ENCODE peak calls at places on chromosome 18, in six cellular contexts. One of them, this sample, is unnamed.

GRCh38 chr18:57803119-57803969 is at the start of gene ATP8B1:
- DNase-seq in A172: peak
- DNase-seq in stimulated activated CD8-positive, alpha-beta memory T cell treated with anti-CD3 and anti-CD28 coated beads, Interleukin-2, amount 100 ng/mL, for 48 hours: no peak
- DNase-seq in right atrium auricular region: peak
- DNase-seq in C1 segment of cervical spinal cord: no peak
- DNase-seq in activated naive CD4-positive, alpha-beta T cell treated with anti-CD3 and anti-CD28 coated beads for 36 hours: no peak
- DNase-seq in this sample: peak

GRCh38 chr18:10114727-10115463 is 201.1 kb downstream of the VAPA start:
- DNase-seq in A172: no peak
- DNase-seq in stimulated activated CD8-positive, alpha-beta memory T cell treated with anti-CD3 and anti-CD28 coated beads, Interleukin-2, amount 100 ng/mL, for 48 hours: no peak
- DNase-seq in right atrium auricular region: no peak
- DNase-seq in C1 segment of cervical spinal cord: no peak
- DNase-seq in activated naive CD4-positive, alpha-beta T cell treated with anti-CD3 and anti-CD28 coated beads for 36 hours: no peak
- DNase-seq in this sample: no peak

GRCh38 chr18:30712383-30712782 is 330.2 kb downstream of the DSC3 start:
- DNase-seq in A172: no peak
- DNase-seq in stimulated activated CD8-positive, alpha-beta memory T cell treated with anti-CD3 and anti-CD28 coated beads, Interleukin-2, amount 100 ng/mL, for 48 hours: no peak
- DNase-seq in right atrium auricular region: no peak
- DNase-seq in C1 segment of cervical spinal cord: no peak
- DNase-seq in activated naive CD4-positive, alpha-beta T cell treated with anti-CD3 and anti-CD28 coated beads for 36 hours: no peak
- DNase-seq in this sample: no peak

GRCh38 chr18:62486290-62486964 is 36.4 kb upstream of the ZCCHC2 start:
- DNase-seq in A172: peak
- DNase-seq in stimulated activated CD8-positive, alpha-beta memory T cell treated with anti-CD3 and anti-CD28 coated beads, Interleukin-2, amount 100 ng/mL, for 48 hours: peak
- DNase-seq in right atrium auricular region: no peak
- DNase-seq in C1 segment of cervical spinal cord: no peak
- DNase-seq in activated naive CD4-positive, alpha-beta T cell treated with anti-CD3 and anti-CD28 coated beads for 36 hours: peak
- DNase-seq in this sample: peak

GRCh38 chr18:26804474-26804873 is 61.0 kb downstream of the AQP4 start:
- DNase-seq in A172: no peak
- DNase-seq in stimulated activated CD8-positive, alpha-beta memory T cell treated with anti-CD3 and anti-CD28 coated beads, Interleukin-2, amount 100 ng/mL, for 48 hours: no peak
- DNase-seq in right atrium auricular region: no peak
- DNase-seq in C1 segment of cervical spinal cord: no peak
- DNase-seq in activated naive CD4-positive, alpha-beta T cell treated with anti-CD3 and anti-CD28 coated beads for 36 hours: no peak
- DNase-seq in this sample: no peak

GRCh38 chr18:8037296-8037695 is 470.2 kb downstream of the PTPRM start:
- DNase-seq in A172: no peak
- DNase-seq in stimulated activated CD8-positive, alpha-beta memory T cell treated with anti-CD3 and anti-CD28 coated beads, Interleukin-2, amount 100 ng/mL, for 48 hours: no peak
- DNase-seq in right atrium auricular region: no peak
- DNase-seq in C1 segment of cervical spinal cord: no peak
- DNase-seq in activated naive CD4-positive, alpha-beta T cell treated with anti-CD3 and anti-CD28 coated beads for 36 hours: no peak
- DNase-seq in this sample: no peak

GRCh38 chr18:2699001-2699400 is 43.5 kb downstream of the SMCHD1 start:
- DNase-seq in A172: no peak
- DNase-seq in stimulated activated CD8-positive, alpha-beta memory T cell treated with anti-CD3 and anti-CD28 coated beads, Interleukin-2, amount 100 ng/mL, for 48 hours: no peak
- DNase-seq in right atrium auricular region: no peak
- DNase-seq in C1 segment of cervical spinal cord: no peak
- DNase-seq in activated naive CD4-positive, alpha-beta T cell treated with anti-CD3 and anti-CD28 coated beads for 36 hours: no peak
- DNase-seq in this sample: no peak

GRCh38 chr18:9683418-9684396 is 24.4 kb upstream of the RAB31 start:
- DNase-seq in A172: peak
- DNase-seq in stimulated activated CD8-positive, alpha-beta memory T cell treated with anti-CD3 and anti-CD28 coated beads, Interleukin-2, amount 100 ng/mL, for 48 hours: no peak
- DNase-seq in right atrium auricular region: no peak
- DNase-seq in C1 segment of cervical spinal cord: no peak
- DNase-seq in activated naive CD4-positive, alpha-beta T cell treated with anti-CD3 and anti-CD28 coated beads for 36 hours: no peak
- DNase-seq in this sample: peak

GRCh38 chr18:62282188-62282629 is 42.9 kb upstream of the TNFRSF11A start:
- DNase-seq in A172: peak
- DNase-seq in stimulated activated CD8-positive, alpha-beta memory T cell treated with anti-CD3 and anti-CD28 coated beads, Interleukin-2, amount 100 ng/mL, for 48 hours: no peak
- DNase-seq in right atrium auricular region: no peak
- DNase-seq in C1 segment of cervical spinal cord: no peak
- DNase-seq in activated naive CD4-positive, alpha-beta T cell treated with anti-CD3 and anti-CD28 coated beads for 36 hours: peak
- DNase-seq in this sample: no peak

GRCh38 chr18:46416706-46417638 is 240.0 kb downstream of the LOXHD1 start:
- DNase-seq in A172: peak
- DNase-seq in stimulated activated CD8-positive, alpha-beta memory T cell treated with anti-CD3 and anti-CD28 coated beads, Interleukin-2, amount 100 ng/mL, for 48 hours: no peak
- DNase-seq in right atrium auricular region: no peak
- DNase-seq in C1 segment of cervical spinal cord: no peak
- DNase-seq in activated naive CD4-positive, alpha-beta T cell treated with anti-CD3 and anti-CD28 coated beads for 36 hours: no peak
- DNase-seq in this sample: peak

GRCh38 chr18:55585586-55586521 is 2.1 kb downstream of the TCF4 start:
- DNase-seq in A172: peak
- DNase-seq in stimulated activated CD8-positive, alpha-beta memory T cell treated with anti-CD3 and anti-CD28 coated beads, Interleukin-2, amount 100 ng/mL, for 48 hours: no peak
- DNase-seq in right atrium auricular region: no peak
- DNase-seq in C1 segment of cervical spinal cord: peak
- DNase-seq in activated naive CD4-positive, alpha-beta T cell treated with anti-CD3 and anti-CD28 coated beads for 36 hours: no peak
- DNase-seq in this sample: no peak

GRCh38 chr18:38718365-38718901 is 1152.8 kb upstream of the CELF4 start:
- DNase-seq in A172: no peak
- DNase-seq in stimulated activated CD8-positive, alpha-beta memory T cell treated with anti-CD3 and anti-CD28 coated beads, Interleukin-2, amount 100 ng/mL, for 48 hours: no peak
- DNase-seq in right atrium auricular region: no peak
- DNase-seq in C1 segment of cervical spinal cord: no peak
- DNase-seq in activated naive CD4-positive, alpha-beta T cell treated with anti-CD3 and anti-CD28 coated beads for 36 hours: no peak
- DNase-seq in this sample: no peak

GRCh38 chr18:35571138-35571537 is 10.4 kb upstream of the GALNT1 start:
- DNase-seq in A172: no peak
- DNase-seq in stimulated activated CD8-positive, alpha-beta memory T cell treated with anti-CD3 and anti-CD28 coated beads, Interleukin-2, amount 100 ng/mL, for 48 hours: no peak
- DNase-seq in right atrium auricular region: no peak
- DNase-seq in C1 segment of cervical spinal cord: no peak
- DNase-seq in activated naive CD4-positive, alpha-beta T cell treated with anti-CD3 and anti-CD28 coated beads for 36 hours: no peak
- DNase-seq in this sample: no peak

GRCh38 chr18:9934274-9934673 is 20.5 kb downstream of the VAPA start:
- DNase-seq in A172: no peak
- DNase-seq in stimulated activated CD8-positive, alpha-beta memory T cell treated with anti-CD3 and anti-CD28 coated beads, Interleukin-2, amount 100 ng/mL, for 48 hours: no peak
- DNase-seq in right atrium auricular region: no peak
- DNase-seq in C1 segment of cervical spinal cord: no peak
- DNase-seq in activated naive CD4-positive, alpha-beta T cell treated with anti-CD3 and anti-CD28 coated beads for 36 hours: no peak
- DNase-seq in this sample: no peak